ENCODE peak calls at places on chromosomes 2 and 18, in seven cellular contexts. One of them, this sample, is unnamed.

GRCh38 chr18:3368193-3368592 is 81.8 kb upstream of the TGIF1 start:
- DNase-seq in heart right ventricle: no peak
- DNase-seq in H54: no peak
- DNase-seq in stimulated activated CD8-positive, alpha-beta memory T cell treated with anti-CD3 and anti-CD28 coated beads, Interleukin-7, amount 100 ng/mL, for 48 hours: no peak
- DNase-seq in NCI-H82: no peak
- DNase-seq in body of pancreas: no peak
- DNase-seq in activated gamma-delta T cell treated with anti-CD3 and anti-CD28 coated beads, Interleukin-2, amount 50 U/mL, for 16 hours: no peak
- DNase-seq in this sample: no peak

GRCh38 chr18:49022311-49023280 is 71.8 kb upstream of the SMAD7 start:
- DNase-seq in stimulated activated CD8-positive, alpha-beta memory T cell treated with anti-CD3 and anti-CD28 coated beads, Interleukin-7, amount 100 ng/mL, for 48 hours: no peak
- DNase-seq in body of pancreas: no peak
- DNase-seq in heart right ventricle: no peak
- DNase-seq in NCI-H82: no peak
- DNase-seq in activated gamma-delta T cell treated with anti-CD3 and anti-CD28 coated beads, Interleukin-2, amount 50 U/mL, for 16 hours: no peak
- DNase-seq in H54: no peak
- DNase-seq in this sample: no peak

GRCh38 chr18:31203086-31203793 is 40.6 kb upstream of the DSC1 start:
- DNase-seq in NCI-H82: no peak
- DNase-seq in H54: no peak
- DNase-seq in heart right ventricle: peak; percentile 16
- DNase-seq in body of pancreas: peak; percentile 28
- DNase-seq in activated gamma-delta T cell treated with anti-CD3 and anti-CD28 coated beads, Interleukin-2, amount 50 U/mL, for 16 hours: no peak
- DNase-seq in stimulated activated CD8-positive, alpha-beta memory T cell treated with anti-CD3 and anti-CD28 coated beads, Interleukin-7, amount 100 ng/mL, for 48 hours: no peak
- DNase-seq in this sample: no peak

GRCh38 chr2:230865766-230866703 is 1.3 kb downstream of the ITM2C start:
- DNase-seq in NCI-H82: peak; percentile 63
- DNase-seq in body of pancreas: peak; percentile 47
- DNase-seq in heart right ventricle: no peak
- DNase-seq in activated gamma-delta T cell treated with anti-CD3 and anti-CD28 coated beads, Interleukin-2, amount 50 U/mL, for 16 hours: peak; percentile 39
- DNase-seq in H54: no peak
- DNase-seq in stimulated activated CD8-positive, alpha-beta memory T cell treated with anti-CD3 and anti-CD28 coated beads, Interleukin-7, amount 100 ng/mL, for 48 hours: no peak
- DNase-seq in this sample: peak; percentile 87

GRCh38 chr18:3411854-3412268 is 38.1 kb upstream of the TGIF1 start:
- DNase-seq in body of pancreas: no peak
- DNase-seq in stimulated activated CD8-positive, alpha-beta memory T cell treated with anti-CD3 and anti-CD28 coated beads, Interleukin-7, amount 100 ng/mL, for 48 hours: no peak
- DNase-seq in NCI-H82: no peak
- DNase-seq in heart right ventricle: peak; percentile 38
- DNase-seq in H54: no peak
- DNase-seq in activated gamma-delta T cell treated with anti-CD3 and anti-CD28 coated beads, Interleukin-2, amount 50 U/mL, for 16 hours: no peak
- DNase-seq in this sample: peak; percentile 26

GRCh38 chr2:232876071-232876977 is 6.3 kb downstream of the SNORC start:
- DNase-seq in heart right ventricle: no peak
- DNase-seq in activated gamma-delta T cell treated with anti-CD3 and anti-CD28 coated beads, Interleukin-2, amount 50 U/mL, for 16 hours: no peak
- DNase-seq in body of pancreas: peak; percentile 11
- DNase-seq in H54: no peak
- DNase-seq in stimulated activated CD8-positive, alpha-beta memory T cell treated with anti-CD3 and anti-CD28 coated beads, Interleukin-7, amount 100 ng/mL, for 48 hours: no peak
- DNase-seq in NCI-H82: peak; percentile 80
- DNase-seq in this sample: peak; percentile 26

GRCh38 chr2:174586896-174587295 is 10.7 kb downstream of the WIPF1 start:
- DNase-seq in H54: no peak
- DNase-seq in activated gamma-delta T cell treated with anti-CD3 and anti-CD28 coated beads, Interleukin-2, amount 50 U/mL, for 16 hours: no peak
- DNase-seq in stimulated activated CD8-positive, alpha-beta memory T cell treated with anti-CD3 and anti-CD28 coated beads, Interleukin-7, amount 100 ng/mL, for 48 hours: no peak
- DNase-seq in heart right ventricle: no peak
- DNase-seq in body of pancreas: no peak
- DNase-seq in NCI-H82: no peak
- DNase-seq in this sample: peak; percentile 30

GRCh38 chr2:128303095-128303791 is 15.4 kb downstream of the HS6ST1 start:
- DNase-seq in body of pancreas: no peak
- DNase-seq in NCI-H82: no peak
- DNase-seq in heart right ventricle: no peak
- DNase-seq in activated gamma-delta T cell treated with anti-CD3 and anti-CD28 coated beads, Interleukin-2, amount 50 U/mL, for 16 hours: no peak
- DNase-seq in H54: no peak
- DNase-seq in stimulated activated CD8-positive, alpha-beta memory T cell treated with anti-CD3 and anti-CD28 coated beads, Interleukin-7, amount 100 ng/mL, for 48 hours: no peak
- DNase-seq in this sample: no peak

GRCh38 chr2:42864641-42865280 is 72.4 kb upstream of the HAAO start:
- DNase-seq in H54: no peak
- DNase-seq in activated gamma-delta T cell treated with anti-CD3 and anti-CD28 coated beads, Interleukin-2, amount 50 U/mL, for 16 hours: no peak
- DNase-seq in body of pancreas: no peak
- DNase-seq in heart right ventricle: no peak
- DNase-seq in NCI-H82: no peak
- DNase-seq in stimulated activated CD8-positive, alpha-beta memory T cell treated with anti-CD3 and anti-CD28 coated beads, Interleukin-7, amount 100 ng/mL, for 48 hours: no peak
- DNase-seq in this sample: no peak

GRCh38 chr2:218876562-218877219 is 4.0 kb upstream of the WNT10A start:
- DNase-seq in H54: peak; percentile 93
- DNase-seq in body of pancreas: peak; percentile 76
- DNase-seq in NCI-H82: peak; percentile 92
- DNase-seq in heart right ventricle: no peak
- DNase-seq in activated gamma-delta T cell treated with anti-CD3 and anti-CD28 coated beads, Interleukin-2, amount 50 U/mL, for 16 hours: peak; percentile 62
- DNase-seq in stimulated activated CD8-positive, alpha-beta memory T cell treated with anti-CD3 and anti-CD28 coated beads, Interleukin-7, amount 100 ng/mL, for 48 hours: peak; percentile 37
- DNase-seq in this sample: peak; percentile 89

GRCh38 chr18:54671291-54671881 is 80.3 kb downstream of the DYNAP start:
- DNase-seq in activated gamma-delta T cell treated with anti-CD3 and anti-CD28 coated beads, Interleukin-2, amount 50 U/mL, for 16 hours: no peak
- DNase-seq in H54: no peak
- DNase-seq in heart right ventricle: no peak
- DNase-seq in stimulated activated CD8-positive, alpha-beta memory T cell treated with anti-CD3 and anti-CD28 coated beads, Interleukin-7, amount 100 ng/mL, for 48 hours: no peak
- DNase-seq in NCI-H82: peak; percentile 66
- DNase-seq in body of pancreas: no peak
- DNase-seq in this sample: peak; percentile 27

GRCh38 chr2:55888941-55889340 is 34.6 kb downstream of the EFEMP1 start:
- DNase-seq in activated gamma-delta T cell treated with anti-CD3 and anti-CD28 coated beads, Interleukin-2, amount 50 U/mL, for 16 hours: no peak
- DNase-seq in H54: no peak
- DNase-seq in heart right ventricle: peak; percentile 17
- DNase-seq in body of pancreas: no peak
- DNase-seq in NCI-H82: no peak
- DNase-seq in stimulated activated CD8-positive, alpha-beta memory T cell treated with anti-CD3 and anti-CD28 coated beads, Interleukin-7, amount 100 ng/mL, for 48 hours: no peak
- DNase-seq in this sample: peak; percentile 31

GRCh38 chr2:71669058-71669456 is 215.7 kb downstream of the DYSF start:
- DNase-seq in NCI-H82: no peak
- DNase-seq in heart right ventricle: no peak
- DNase-seq in stimulated activated CD8-positive, alpha-beta memory T cell treated with anti-CD3 and anti-CD28 coated beads, Interleukin-7, amount 100 ng/mL, for 48 hours: no peak
- DNase-seq in activated gamma-delta T cell treated with anti-CD3 and anti-CD28 coated beads, Interleukin-2, amount 50 U/mL, for 16 hours: no peak
- DNase-seq in body of pancreas: no peak
- DNase-seq in H54: no peak
- DNase-seq in this sample: no peak

GRCh38 chr2:236642584-236643291 is 73.1 kb downstream of the ACKR3 start:
- DNase-seq in H54: peak; percentile 86
- DNase-seq in body of pancreas: peak; percentile 63
- DNase-seq in heart right ventricle: peak; percentile 74
- DNase-seq in activated gamma-delta T cell treated with anti-CD3 and anti-CD28 coated beads, Interleukin-2, amount 50 U/mL, for 16 hours: no peak
- DNase-seq in stimulated activated CD8-positive, alpha-beta memory T cell treated with anti-CD3 and anti-CD28 coated beads, Interleukin-7, amount 100 ng/mL, for 48 hours: no peak
- DNase-seq in NCI-H82: no peak
- DNase-seq in this sample: peak; percentile 87

GRCh38 chr2:75570024-75570947 is 9.5 kb upstream of the EVA1A start:
- DNase-seq in stimulated activated CD8-positive, alpha-beta memory T cell treated with anti-CD3 and anti-CD28 coated beads, Interleukin-7, amount 100 ng/mL, for 48 hours: no peak
- DNase-seq in NCI-H82: no peak
- DNase-seq in activated gamma-delta T cell treated with anti-CD3 and anti-CD28 coated beads, Interleukin-2, amount 50 U/mL, for 16 hours: no peak
- DNase-seq in H54: no peak
- DNase-seq in heart right ventricle: no peak
- DNase-seq in body of pancreas: no peak
- DNase-seq in this sample: no peak

This sample was measured in mesendoderm.